ENCODE peak calls at places on chromosome 10, in ten cellular contexts. X, T, S, E, Q, L, F, R, J and B are unnamed samples.

GRCh38 chr10:53406532-53406931 is 633.9 kb upstream of the MBL2 start:
- DNase-seq in J (no peak), F (no peak), Q (no peak), T (no peak), L (no peak), R (no peak), E (no peak), X (no peak), S (no peak), B (no peak)

GRCh38 chr10:3220853-3221252 is 48.3 kb upstream of the PITRM1 start:
- DNase-seq in Q (no peak), T (no peak), S (no peak), J (no peak), L (no peak), R (peak; percentile 55), E (no peak), F (no peak), X (no peak), B (no peak)

GRCh38 chr10:126208736-126209317 is 179.4 kb downstream of the ADAM12 start:
- DNase-seq in X (no peak), T (no peak), Q (no peak), L (no peak), E (no peak), S (no peak), F (no peak), R (peak; percentile 23), J (no peak), B (no peak)

GRCh38 chr10:69337312-69338132 is 59.2 kb downstream of the HK1 start:
- DNase-seq in F (no peak), L (no peak), Q (peak; percentile 59), J (no peak), T (no peak), E (no peak), R (no peak), X (no peak), S (no peak), B (peak; percentile 41)

GRCh38 chr10:34627331-34627730 is 187.8 kb downstream of the PARD3 start:
- DNase-seq in R (no peak), Q (no peak), F (no peak), E (no peak), X (no peak), S (no peak), J (no peak), T (peak; percentile 32), L (no peak), B (no peak)

GRCh38 chr10:24196426-24197039 is 12.4 kb upstream of the KIAA1217 start:
- DNase-seq in Q (peak; percentile 70), E (peak; percentile 40), X (peak; percentile 48), F (peak; percentile 67), S (peak; percentile 67), L (peak; percentile 80), J (peak; percentile 89), T (peak; percentile 74), R (no peak), B (peak; percentile 86)

GRCh38 chr10:55158643-55159042 is 357.6 kb upstream of the PCDH15 start:
- DNase-seq in Q (no peak), R (no peak), X (no peak), S (no peak), T (no peak), E (no peak), F (no peak), J (no peak), L (no peak), B (no peak)

GRCh38 chr10:131588704-131589220 is 277.2 kb upstream of the TCERG1L start:
- DNase-seq in Q (no peak), S (no peak), E (no peak), J (no peak), T (no peak), R (no peak), F (no peak), L (no peak), X (no peak), B (no peak)

GRCh38 chr10:15791816-15792524 is 68.3 kb downstream of the MINDY3 start:
- DNase-seq in E (no peak), L (no peak), R (no peak), F (no peak), S (no peak), T (no peak), Q (no peak), X (no peak), J (peak; percentile 12), B (peak; percentile 16)

GRCh38 chr10:99393683-99394082 is 36.7 kb downstream of the GOT1 start:
- DNase-seq in T (no peak), X (no peak), L (no peak), F (no peak), Q (no peak), E (no peak), R (no peak), S (no peak), J (no peak), B (no peak)

GRCh38 chr10:4980793-4981192 is 17.6 kb downstream of the AKR1C1 start:
- DNase-seq in J (no peak), F (no peak), L (no peak), E (no peak), S (no peak), T (no peak), Q (no peak), R (no peak), X (no peak), B (no peak)

GRCh38 chr10:57699944-57700343 is 567.8 kb downstream of the IPMK start:
- DNase-seq in T (no peak), R (peak; percentile 35), Q (no peak), F (no peak), L (no peak), J (no peak), S (no peak), X (no peak), E (no peak), B (no peak)

GRCh38 chr10:29105516-29106215 is 183.2 kb upstream of the LYZL1 start:
- DNase-seq in F (no peak), L (no peak), S (peak; percentile 41), Q (no peak), J (no peak), X (no peak), E (no peak), R (peak; percentile 83), T (no peak), B (no peak)

GRCh38 chr10:5832946-5833345 is 19.7 kb upstream of the GDI2 start:
- DNase-seq in J (no peak), T (no peak), X (no peak), L (no peak), R (no peak), Q (no peak), F (no peak), E (no peak), S (no peak), B (no peak)

GRCh38 chr10:22620929-22621328 is 93.4 kb downstream of the PIP4K2A start:
- DNase-seq in R (no peak), F (no peak), S (no peak), J (no peak), L (no peak), E (no peak), X (no peak), Q (no peak), T (no peak), B (no peak)

GRCh38 chr10:94412439-94412838 is 10.1 kb downstream of the TBC1D12 start:
- DNase-seq in E (no peak), Q (no peak), J (no peak), F (no peak), L (no peak), R (no peak), T (no peak), S (no peak), X (no peak), B (no peak)

GRCh38 chr10:29636178-29636577 is 1.4 kb upstream of the SVIL start:
- DNase-seq in X (no peak), F (no peak), T (no peak), Q (no peak), R (no peak), J (no peak), E (no peak), L (no peak), S (no peak), B (no peak)

GRCh38 chr10:75654171-75654772 is 222.8 kb downstream of the LRMDA start:
- DNase-seq in L (no peak), J (no peak), X (no peak), Q (no peak), F (no peak), S (no peak), E (no peak), R (no peak), T (no peak), B (no peak)

GRCh38 chr10:125871341-125871740 is 9.8 kb downstream of the DHX32 start:
- DNase-seq in Q (no peak), T (no peak), E (no peak), J (no peak), S (no peak), X (no peak), R (no peak), F (no peak), L (no peak), B (no peak)